ENCODE peak calls at places on chromosomes 5 and 9, in six cellular contexts. One of them, this sample, is unnamed.

GRCh38 chr9:32968101-32969011 is 33.1 kb downstream of the APTX start:
- DNase-seq in IMR-90: peak
- DNase-seq in H1: peak
- DNase-seq in neuronal stem cell: peak
- DNase-seq in mesenchymal stem cell: peak
- DNase-seq in H9: no peak
- DNase-seq in this sample: peak

GRCh38 chr9:38125889-38126288 is 56.9 kb upstream of the SHB start:
- DNase-seq in IMR-90: no peak
- DNase-seq in H1: no peak
- DNase-seq in neuronal stem cell: no peak
- DNase-seq in mesenchymal stem cell: no peak
- DNase-seq in H9: no peak
- DNase-seq in this sample: no peak

GRCh38 chr5:138282918-138283742 is 8.7 kb upstream of the GFRA3 start:
- DNase-seq in IMR-90: peak
- DNase-seq in H1: no peak
- DNase-seq in neuronal stem cell: peak
- DNase-seq in mesenchymal stem cell: peak
- DNase-seq in H9: peak
- DNase-seq in this sample: peak

GRCh38 chr5:179343021-179343781 is 2.1 kb downstream of the ADAMTS2 start:
- DNase-seq in IMR-90: no peak
- DNase-seq in H1: no peak
- DNase-seq in neuronal stem cell: no peak
- DNase-seq in mesenchymal stem cell: peak
- DNase-seq in H9: no peak
- DNase-seq in this sample: no peak

GRCh38 chr9:134932656-134933055 is 14.9 kb upstream of the FCN1 start:
- DNase-seq in IMR-90: no peak
- DNase-seq in H1: no peak
- DNase-seq in neuronal stem cell: no peak
- DNase-seq in mesenchymal stem cell: no peak
- DNase-seq in H9: no peak
- DNase-seq in this sample: no peak

GRCh38 chr5:122967625-122968024 is 68.9 kb downstream of the PPIC start:
- DNase-seq in IMR-90: no peak
- DNase-seq in H1: no peak
- DNase-seq in neuronal stem cell: no peak
- DNase-seq in mesenchymal stem cell: no peak
- DNase-seq in H9: no peak
- DNase-seq in this sample: no peak

GRCh38 chr5:56322592-56322991 is 89.5 kb upstream of the ANKRD55 start:
- DNase-seq in IMR-90: no peak
- DNase-seq in H1: no peak
- DNase-seq in neuronal stem cell: no peak
- DNase-seq in mesenchymal stem cell: no peak
- DNase-seq in H9: no peak
- DNase-seq in this sample: no peak

GRCh38 chr5:1522601-1523479 is 920 bp downstream of the LPCAT1 start:
- DNase-seq in IMR-90: no peak
- DNase-seq in H1: peak
- DNase-seq in neuronal stem cell: no peak
- DNase-seq in mesenchymal stem cell: no peak
- DNase-seq in H9: peak
- DNase-seq in this sample: peak

GRCh38 chr5:18745591-18745987 is 1111.3 kb downstream of the TAF11L14 start:
- DNase-seq in IMR-90: no peak
- DNase-seq in H1: no peak
- DNase-seq in neuronal stem cell: no peak
- DNase-seq in mesenchymal stem cell: no peak
- DNase-seq in H9: no peak
- DNase-seq in this sample: no peak

GRCh38 chr5:34655354-34655991 is 655 bp upstream of the RAI14 start:
- DNase-seq in IMR-90: peak
- DNase-seq in H1: peak
- DNase-seq in neuronal stem cell: peak
- DNase-seq in mesenchymal stem cell: peak
- DNase-seq in H9: peak
- DNase-seq in this sample: peak

GRCh38 chr5:122415030-122415429 is 103.0 kb downstream of the SNCAIP start:
- DNase-seq in IMR-90: no peak
- DNase-seq in H1: no peak
- DNase-seq in neuronal stem cell: no peak
- DNase-seq in mesenchymal stem cell: no peak
- DNase-seq in H9: no peak
- DNase-seq in this sample: no peak

GRCh38 chr5:112628219-112628618 is 109.5 kb upstream of the APC start:
- DNase-seq in IMR-90: no peak
- DNase-seq in H1: no peak
- DNase-seq in neuronal stem cell: peak
- DNase-seq in mesenchymal stem cell: no peak
- DNase-seq in H9: peak
- DNase-seq in this sample: no peak

GRCh38 chr5:10590226-10591047 is 26.6 kb downstream of the ANKRD33B start:
- DNase-seq in IMR-90: peak
- DNase-seq in H1: peak
- DNase-seq in neuronal stem cell: no peak
- DNase-seq in mesenchymal stem cell: peak
- DNase-seq in H9: peak
- DNase-seq in this sample: peak

GRCh38 chr5:42970636-42971559 is 69.2 kb downstream of the ANXA2R start:
- DNase-seq in IMR-90: no peak
- DNase-seq in H1: peak
- DNase-seq in neuronal stem cell: no peak
- DNase-seq in mesenchymal stem cell: no peak
- DNase-seq in H9: peak
- DNase-seq in this sample: no peak

GRCh38 chr9:35102465-35102768 is 514 bp downstream of the STOML2 start:
- DNase-seq in IMR-90: peak
- DNase-seq in H1: no peak
- DNase-seq in neuronal stem cell: no peak
- DNase-seq in mesenchymal stem cell: peak
- DNase-seq in H9: peak
- DNase-seq in this sample: no peak

GRCh38 chr9:72453797-72454196 is 67.6 kb upstream of the TMC1 start:
- DNase-seq in IMR-90: no peak
- DNase-seq in H1: no peak
- DNase-seq in neuronal stem cell: no peak
- DNase-seq in mesenchymal stem cell: no peak
- DNase-seq in H9: no peak
- DNase-seq in this sample: no peak

GRCh38 chr5:139745121-139745799 is 50.3 kb upstream of the PSD2 start:
- DNase-seq in IMR-90: peak
- DNase-seq in H1: peak
- DNase-seq in neuronal stem cell: no peak
- DNase-seq in mesenchymal stem cell: peak
- DNase-seq in H9: peak
- DNase-seq in this sample: peak

GRCh38 chr9:109256381-109256780 is 64.5 kb downstream of the EPB41L4B start:
- DNase-seq in IMR-90: peak
- DNase-seq in H1: no peak
- DNase-seq in neuronal stem cell: no peak
- DNase-seq in mesenchymal stem cell: no peak
- DNase-seq in H9: no peak
- DNase-seq in this sample: no peak

GRCh38 chr5:139982157-139982974 is 60.7 kb downstream of the NRG2 start:
- DNase-seq in IMR-90: peak
- DNase-seq in H1: no peak
- DNase-seq in neuronal stem cell: peak
- DNase-seq in mesenchymal stem cell: peak
- DNase-seq in H9: no peak
- DNase-seq in this sample: peak

GRCh38 chr5:103589416-103590175 is 27.0 kb upstream of the NUDT12 start:
- DNase-seq in IMR-90: peak
- DNase-seq in H1: no peak
- DNase-seq in neuronal stem cell: no peak
- DNase-seq in mesenchymal stem cell: no peak
- DNase-seq in H9: no peak
- DNase-seq in this sample: no peak

GRCh38 chr9:19481971-19482404 is 73.2 kb downstream of the ACER2 start:
- DNase-seq in IMR-90: no peak
- DNase-seq in H1: no peak
- DNase-seq in neuronal stem cell: no peak
- DNase-seq in mesenchymal stem cell: no peak
- DNase-seq in H9: no peak
- DNase-seq in this sample: no peak

GRCh38 chr5:124596595-124597388 is 149.6 kb downstream of the ZNF608 start:
- DNase-seq in IMR-90: peak
- DNase-seq in H1: no peak
- DNase-seq in neuronal stem cell: no peak
- DNase-seq in mesenchymal stem cell: peak
- DNase-seq in H9: no peak
- DNase-seq in this sample: peak

GRCh38 chr9:121765021-121765950 is 113.9 kb downstream of the DAB2IP start:
- DNase-seq in IMR-90: peak
- DNase-seq in H1: no peak
- DNase-seq in neuronal stem cell: no peak
- DNase-seq in mesenchymal stem cell: peak
- DNase-seq in H9: no peak
- DNase-seq in this sample: peak

GRCh38 chr5:82597437-82597836 is 319.3 kb upstream of the RPS23 start:
- DNase-seq in IMR-90: no peak
- DNase-seq in H1: no peak
- DNase-seq in neuronal stem cell: no peak
- DNase-seq in mesenchymal stem cell: no peak
- DNase-seq in H9: peak
- DNase-seq in this sample: no peak

GRCh38 chr9:137168575-137168906 is 1.3 kb downstream of the LRRC26 start:
- DNase-seq in IMR-90: no peak
- DNase-seq in H1: peak
- DNase-seq in neuronal stem cell: no peak
- DNase-seq in mesenchymal stem cell: no peak
- DNase-seq in H9: no peak
- DNase-seq in this sample: no peak

GRCh38 chr9:68690088-68690487 is 15.0 kb upstream of the PIP5K1B start:
- DNase-seq in IMR-90: no peak
- DNase-seq in H1: no peak
- DNase-seq in neuronal stem cell: no peak
- DNase-seq in mesenchymal stem cell: peak
- DNase-seq in H9: no peak
- DNase-seq in this sample: no peak
- H3K23ac ChIP-seq in IMR-90: no peak
- H3K23ac ChIP-seq in H1: no peak
- H3K23ac ChIP-seq in neuronal stem cell: no peak
- H3K23ac ChIP-seq in mesenchymal stem cell: no peak
- H3K23ac ChIP-seq in H9: no peak
- H3K23ac ChIP-seq in this sample: no peak

GRCh38 chr9:102237094-102237493 is 498.6 kb upstream of the GRIN3A start:
- DNase-seq in IMR-90: no peak
- DNase-seq in H1: no peak
- DNase-seq in neuronal stem cell: no peak
- DNase-seq in mesenchymal stem cell: no peak
- DNase-seq in H9: no peak
- DNase-seq in this sample: no peak
- H2AFZ ChIP-seq in IMR-90: no peak
- H2AFZ ChIP-seq in H1: no peak
- H2AFZ ChIP-seq in neuronal stem cell: no peak
- H2AFZ ChIP-seq in mesenchymal stem cell: no peak
- H2AFZ ChIP-seq in H9: no peak
- H2AFZ ChIP-seq in this sample: no peak

DNA sequence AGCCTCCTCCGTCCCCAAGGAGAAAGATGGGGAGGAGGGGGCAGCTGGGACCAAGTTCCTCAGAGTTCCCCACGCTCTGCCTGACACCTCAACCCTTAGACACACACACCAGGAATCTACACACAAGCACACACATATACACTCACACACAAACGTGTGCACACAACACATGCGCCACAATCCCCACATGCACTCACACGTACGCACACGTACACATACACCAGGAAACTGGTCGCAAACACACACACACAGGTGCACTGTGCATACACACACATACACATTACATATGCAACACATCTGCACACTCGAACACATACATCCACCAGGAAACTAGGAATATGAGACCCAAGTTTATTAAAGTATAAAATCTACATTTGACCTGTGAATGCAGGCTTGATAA is 50.4 kb downstream of the ROR2 start:
- DNase-seq in IMR-90: no peak
- DNase-seq in H1: no peak
- DNase-seq in neuronal stem cell: no peak
- DNase-seq in mesenchymal stem cell: no peak
- DNase-seq in H9: no peak
- DNase-seq in this sample: no peak
- H2AK5ac ChIP-seq in IMR-90: no peak
- H2AK5ac ChIP-seq in H1: peak
- H2AK5ac ChIP-seq in neuronal stem cell: no peak
- H2AK5ac ChIP-seq in mesenchymal stem cell: peak
- H2AK5ac ChIP-seq in H9: no peak
- H2AK5ac ChIP-seq in this sample: no peak

DNA sequence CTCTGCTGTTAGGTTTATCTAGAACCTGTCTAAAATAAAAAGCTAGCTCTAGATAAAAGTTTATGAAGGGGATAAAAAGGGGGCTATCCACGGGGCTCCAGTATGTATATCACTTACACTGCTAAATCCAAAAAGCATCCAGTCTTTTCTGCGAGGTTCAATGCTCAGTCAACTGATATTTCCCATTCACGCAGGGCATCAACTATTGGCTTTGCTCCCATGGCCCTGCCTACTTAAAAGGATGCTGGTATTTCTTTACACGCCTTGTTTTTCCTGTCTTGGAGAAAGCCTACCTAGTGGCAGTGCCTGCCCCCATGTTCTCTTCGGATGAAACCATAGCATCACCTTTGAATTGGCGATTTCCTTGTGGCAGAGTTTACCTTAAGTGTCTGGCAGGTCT is 8.1 kb downstream of the SPRY4 start:
- DNase-seq in IMR-90: no peak
- DNase-seq in H1: no peak
- DNase-seq in neuronal stem cell: no peak
- DNase-seq in mesenchymal stem cell: no peak
- DNase-seq in H9: no peak
- DNase-seq in this sample: peak
- H3K23ac ChIP-seq in IMR-90: peak
- H3K23ac ChIP-seq in H1: no peak
- H3K23ac ChIP-seq in neuronal stem cell: no peak
- H3K23ac ChIP-seq in mesenchymal stem cell: no peak
- H3K23ac ChIP-seq in H9: no peak
- H3K23ac ChIP-seq in this sample: no peak

GRCh38 chr5:169749295-169749694 is 112.2 kb downstream of the DOCK2 start:
- DNase-seq in IMR-90: no peak
- DNase-seq in H1: no peak
- DNase-seq in neuronal stem cell: no peak
- DNase-seq in mesenchymal stem cell: no peak
- DNase-seq in H9: no peak
- DNase-seq in this sample: no peak
- H2AFZ ChIP-seq in IMR-90: no peak
- H2AFZ ChIP-seq in H1: no peak
- H2AFZ ChIP-seq in neuronal stem cell: no peak
- H2AFZ ChIP-seq in mesenchymal stem cell: no peak
- H2AFZ ChIP-seq in H9: no peak
- H2AFZ ChIP-seq in this sample: no peak

This sample was measured in trophoblast cell.